ENCODE peak calls at places on chromosomes 2 and 18, in four cellular contexts. M is stimulated activated CD4-positive, alpha-beta T cell treated with anti-CD3 and anti-CD28 coated beads, Interleukin-12 subunit alpha, Interleukin-12 subunit beta, amount 100 ng/mL, for 4 hours; V is PC-9; X is amniotic stem cell. U is an unnamed sample.

GRCh38 chr2:237877576-237878307 is 18.3 kb downstream of the RAMP1 start:
- DNase-seq in M (no peak), V (no peak), X (no peak), U (no peak)

GRCh38 chr18:10101293-10101701 is 187.5 kb downstream of the VAPA start:
- DNase-seq in M (no peak), V (no peak), X (no peak), U (no peak)

GRCh38 chr18:3901811-3902210 is 451.8 kb downstream of the TGIF1 start:
- DNase-seq in M (no peak), V (no peak), X (no peak), U (no peak)

GRCh38 chr2:8015848-8016580 is 665.8 kb upstream of the ID2 start:
- DNase-seq in M (no peak), V (no peak), X (no peak), U (no peak)

GRCh38 chr2:180663016-180663471 is 317.4 kb upstream of the UBE2E3 start:
- DNase-seq in M (no peak), V (peak), X (no peak), U (no peak)

GRCh38 chr18:78232196-78232595 is 747.4 kb upstream of the SALL3 start:
- DNase-seq in M (no peak), V (no peak), X (no peak), U (no peak)

GRCh38 chr2:99981840-99982239 is 160.6 kb downstream of the AFF3 start:
- DNase-seq in M (no peak), V (no peak), X (no peak), U (no peak)

GRCh38 chr18:49459404-49460171 is 857 bp downstream of the DYM start:
- DNase-seq in M (peak), V (no peak), X (no peak), U (no peak)

GRCh38 chr2:241649927-241650326 is 12.4 kb downstream of the ATG4B start:
- DNase-seq in M (no peak), V (no peak), X (no peak), U (no peak)

U was measured in retinal pigment epithelial cell.